ENCODE peak calls at places on chromosomes 11 and 22, in eight cellular contexts. P is CD8-positive, alpha-beta memory T cell; F is ovary; T is IMR-90; X is CD8-positive, alpha-beta T cell; C is HL-60; E is dorsolateral prefrontal cortex; D is SJCRH30. M is an unnamed sample.

GRCh38 chr11:63491240-63491587 is 247 bp upstream of the PLAAT5 start:
- DNase-seq in F (no peak), X (no peak), P (no peak), D (no peak), C (no peak), E (no peak), T (no peak), M (no peak)

GRCh38 chr22:49403102-49403501 is 424.6 kb downstream of the BRD1 start:
- DNase-seq in X (no peak), D (no peak), E (no peak), P (no peak), T (no peak), F (no peak), C (no peak), M (peak; percentile 18)

GRCh38 chr11:112555491-112556364 is 295.1 kb upstream of the PLET1 start:
- DNase-seq in P (peak; percentile 24), C (peak; percentile 4), F (peak; percentile 53), D (peak; percentile 69), E (no peak), X (peak; percentile 74), T (peak; percentile 35), M (peak; percentile 64)

GRCh38 chr11:128689946-128690745 is 3.7 kb upstream of the FLI1 start:
- DNase-seq in C (no peak), F (no peak), X (no peak), P (no peak), E (no peak), D (no peak), T (no peak), M (no peak)

GRCh38 chr11:34625576-34625975 is 4.7 kb downstream of the EHF start:
- DNase-seq in P (no peak), T (no peak), E (no peak), D (no peak), X (no peak), C (no peak), F (no peak), M (no peak)

GRCh38 chr11:65899356-65900124 is 648 bp downstream of the FOSL1 start:
- DNase-seq in D (no peak), F (peak; percentile 60), E (no peak), T (peak; percentile 81), X (no peak), C (no peak), P (peak; percentile 53), M (peak; percentile 82)

GRCh38 chr11:74147199-74147929 is 23.4 kb downstream of the C2CD3 start:
- DNase-seq in D (peak; percentile 39), P (no peak), X (no peak), T (peak; percentile 28), F (no peak), C (no peak), E (no peak), M (no peak)

GRCh38 chr22:37230673-37231405 is 13.2 kb downstream of the RAC2 start:
- DNase-seq in X (peak; percentile 59), T (no peak), D (no peak), P (peak; percentile 46), E (no peak), F (peak; percentile 24), C (no peak), M (no peak)

GRCh38 chr11:450809-451451 is 851 bp downstream of the PTDSS2 start:
- DNase-seq in T (peak; percentile 66), X (peak; percentile 86), D (peak; percentile 73), C (peak; percentile 57), P (peak; percentile 68), E (peak; percentile 81), F (peak; percentile 64), M (peak; percentile 69)

GRCh38 chr22:33829549-33830280 is 90.6 kb downstream of the LARGE1 start:
- DNase-seq in E (no peak), C (no peak), X (no peak), T (no peak), D (no peak), P (no peak), F (no peak), M (no peak)

GRCh38 chr11:74754507-74755255 is 6.0 kb downstream of the RNF169 start:
- DNase-seq in F (no peak), E (no peak), C (no peak), D (no peak), X (no peak), P (no peak), T (peak; percentile 96), M (no peak)

DNA sequence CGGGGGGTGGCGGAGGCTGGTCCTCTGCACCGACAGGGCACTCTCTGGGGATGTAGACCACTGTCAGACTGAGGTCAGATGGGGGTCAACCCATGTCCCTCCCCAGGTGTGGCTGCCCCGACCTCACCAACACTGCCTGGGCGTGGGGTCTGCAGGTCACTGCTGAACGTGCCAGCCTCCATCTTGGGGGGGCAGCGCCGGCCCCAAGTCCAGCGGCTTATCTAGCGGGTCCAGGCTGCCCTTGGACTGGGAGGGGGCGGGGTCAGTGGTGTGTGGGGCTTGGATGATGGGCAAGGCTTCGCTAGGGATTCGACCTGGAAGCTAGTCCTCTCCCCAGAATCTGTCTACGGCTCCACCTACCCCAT is 178.2 kb downstream of the IGLL1 start:
- DNase-seq in F (peak; percentile 69), D (no peak), E (no peak), X (no peak), T (no peak), C (no peak), P (no peak), M (no peak)
- H3K4me3 ChIP-seq in F (peak overlapping the region; percentile 26), D (no peak overlapping the region), E (peak overlapping the region; percentile 31), X (no peak overlapping the region), T (no peak overlapping the region), C (no peak overlapping the region), P (no peak overlapping the region), M (no peak overlapping the region)

DNA sequence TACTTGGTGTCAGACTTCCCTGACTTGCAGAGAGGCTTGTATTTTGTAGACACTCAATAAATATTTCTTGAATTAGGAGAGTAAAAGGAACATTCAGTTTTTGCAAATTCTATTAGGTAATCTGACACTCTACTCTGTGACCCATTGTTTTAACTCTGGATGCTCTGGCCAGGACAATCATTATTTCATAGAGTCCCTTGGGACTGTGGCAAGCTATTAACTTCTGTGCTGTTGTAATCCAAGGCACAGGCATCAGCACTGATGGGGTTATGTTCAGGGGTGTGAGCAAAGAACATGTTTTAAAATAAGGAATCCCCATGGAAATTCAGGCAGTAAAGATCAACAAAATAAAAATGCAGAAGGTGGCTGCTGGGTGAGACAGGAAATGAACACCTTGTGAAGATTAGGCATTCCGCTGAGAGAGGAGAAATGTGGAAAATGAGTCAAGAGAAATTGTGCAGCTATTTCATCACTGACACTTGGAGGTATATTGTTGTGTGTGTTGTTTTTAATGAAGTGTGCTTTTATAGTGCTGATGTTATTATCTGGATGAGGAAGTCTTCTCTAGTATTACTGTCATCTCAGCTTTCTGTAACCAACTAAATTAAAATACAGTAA is 175.2 kb downstream of the WNT11 start:
- DNase-seq in C (no peak), E (no peak), P (no peak), D (peak; percentile 26), X (no peak), T (no peak), F (no peak), M (no peak)
- H3K27ac ChIP-seq in C (no peak overlapping the region), E (no peak overlapping the region), P (no peak overlapping the region), D (no peak overlapping the region), X (no peak overlapping the region), T (no peak overlapping the region), F (no peak overlapping the region), M (no peak overlapping the region)

DNA sequence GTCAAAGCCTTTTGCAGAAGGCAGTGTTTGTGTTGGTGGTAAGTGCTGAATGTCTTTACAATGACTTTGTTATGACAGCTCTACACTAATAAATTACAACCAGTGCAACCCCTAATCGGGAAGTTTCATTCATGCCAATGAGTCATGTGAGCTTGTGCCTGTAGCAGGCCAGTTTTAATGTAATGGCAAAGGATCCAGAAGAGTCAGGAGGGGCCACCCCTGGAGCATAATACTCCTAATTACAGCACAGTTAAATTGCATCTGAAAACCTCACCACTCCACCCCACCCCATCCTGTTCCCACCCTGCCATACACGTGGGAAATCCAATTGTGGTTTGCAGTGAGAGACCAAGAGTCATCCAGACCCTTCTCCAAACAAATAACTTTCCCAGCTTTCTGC is 277.4 kb upstream of the FAT3 start:
- DNase-seq in P (no peak), T (peak; percentile 2), X (no peak), E (no peak), F (no peak), C (no peak), D (no peak), M (no peak)
- H3K4me3 ChIP-seq in P (no peak overlapping the region), T (no peak overlapping the region), X (no peak overlapping the region), E (no peak overlapping the region), F (no peak overlapping the region), C (no peak overlapping the region), D (no peak overlapping the region), M (no peak overlapping the region)

GRCh38 chr22:46009730-46010129 is 32.8 kb upstream of the WNT7B start:
- DNase-seq in C (no peak), F (peak; percentile 41), T (no peak), P (no peak), E (peak; percentile 41), D (peak; percentile 35), X (no peak), M (no peak)

GRCh38 chr22:46007003-46007847 is 30.3 kb upstream of the WNT7B start:
- DNase-seq in T (peak; percentile 72), X (no peak), D (peak; percentile 82), F (peak; percentile 78), P (no peak), E (no peak), C (peak; percentile 82), M (peak; percentile 83)

GRCh38 chr22:46007848-46008261 is 30.9 kb upstream of the WNT7B start:
- DNase-seq in D (peak; percentile 97), C (no peak), F (peak; percentile 90), X (no peak), P (no peak), T (peak; percentile 87), E (no peak), M (peak; percentile 94)

GRCh38 chr22:46008836-46009596 is 32.1 kb upstream of the WNT7B start:
- DNase-seq in X (no peak), F (peak; percentile 35), C (no peak), T (no peak), E (no peak), P (no peak), D (no peak), M (no peak)

GRCh38 chr22:46008291-46008690 is 31.3 kb upstream of the WNT7B start:
- DNase-seq in E (no peak), F (no peak), X (no peak), C (no peak), P (no peak), D (peak; percentile 80), T (no peak), M (no peak)
- H3K27ac ChIP-seq in E (peak overlapping the region; percentile 73), F (peak overlapping the region; percentile 85), X (no peak overlapping the region), C (no peak overlapping the region), P (no peak overlapping the region), D (peak overlapping the region; percentile 97), T (peak overlapping the region; percentile 67), M (peak overlapping the region; percentile 89)